ENCODE peak calls at places on chromosomes 2 and 18, in six cellular contexts. E is endothelial cell of umbilical vein, T is IMR-90, S is GM12878, X is fibroblast of pulmonary artery, D is chondrocyte. U is an unnamed sample.

GRCh38 chr2:72933646-72934151 is 16.4 kb downstream of the EMX1 start:
- DNase-seq in E (no peak), T (no peak), S (no peak), X (no peak), D (peak), U (no peak)

GRCh38 chr2:192236136-192236535 is 41.4 kb upstream of the TMEFF2 start:
- DNase-seq in E (no peak), T (peak), S (no peak), X (peak), D (no peak), U (no peak)

GRCh38 chr2:66846887-66847286 is 412.0 kb downstream of the MEIS1 start:
- DNase-seq in E (no peak), T (no peak), S (no peak), X (no peak), D (no peak), U (no peak)

GRCh38 chr2:201191132-201191875 is 8.4 kb downstream of the CASP10 start:
- DNase-seq in E (peak), T (no peak), S (peak), X (peak), D (no peak), U (no peak)

GRCh38 chr2:111944536-111945210 is 46.3 kb downstream of the MERTK start:
- DNase-seq in E (no peak), T (no peak), S (no peak), X (no peak), D (no peak), U (no peak)

GRCh38 chr2:135004005-135004746 is 43.1 kb downstream of the MAP3K19 start:
- DNase-seq in E (peak), T (peak), S (peak), X (peak), D (no peak), U (peak)

GRCh38 chr2:234165421-234165820 is 114.9 kb downstream of the SPP2 start:
- DNase-seq in E (no peak), T (peak), S (no peak), X (peak), D (no peak), U (no peak)

GRCh38 chr2:119227346-119227745 is 3.7 kb downstream of the STEAP3 start:
- DNase-seq in E (no peak), T (no peak), S (no peak), X (no peak), D (no peak), U (no peak)

GRCh38 chr18:23188391-23188790 is 53.1 kb downstream of the CABLES1 start:
- DNase-seq in E (no peak), T (no peak), S (no peak), X (no peak), D (no peak), U (no peak)

GRCh38 chr2:16092861-16093638 is 152.7 kb downstream of the MYCN start:
- DNase-seq in E (no peak), T (no peak), S (no peak), X (no peak), D (no peak), U (no peak)

GRCh38 chr2:227796044-227796780 is 17.4 kb upstream of the CCL20 start:
- DNase-seq in E (no peak), T (no peak), S (no peak), X (no peak), D (no peak), U (peak)

GRCh38 chr18:32553174-32553573 is 82.5 kb upstream of the GAREM1 start:
- DNase-seq in E (no peak), T (no peak), S (no peak), X (peak), D (no peak), U (no peak)

GRCh38 chr2:204389122-204389521 is 156.2 kb upstream of the PARD3B start:
- DNase-seq in E (no peak), T (no peak), S (no peak), X (no peak), D (no peak), U (no peak)

GRCh38 chr18:59718108-59719057 is 21.2 kb upstream of the CCBE1 start:
- DNase-seq in E (peak), T (peak), S (no peak), X (peak), D (no peak), U (peak)

GRCh38 chr18:62165583-62165982 is 21.3 kb downstream of the PIGN start:
- DNase-seq in E (no peak), T (no peak), S (no peak), X (no peak), D (no peak), U (no peak)

GRCh38 chr2:130728007-130728454 is 839 bp upstream of the GPR148 start:
- DNase-seq in E (no peak), T (no peak), S (no peak), X (peak), D (no peak), U (no peak)

GRCh38 chr2:96934831-96935545 is 51.4 kb downstream of the FAM178B start:
- DNase-seq in E (no peak), T (no peak), S (no peak), X (no peak), D (peak), U (no peak)

GRCh38 chr2:62660582-62661262 is 44.8 kb upstream of the EHBP1 start:
- DNase-seq in E (peak), T (peak), S (no peak), X (peak), D (no peak), U (peak)

GRCh38 chr2:226045090-226045489 is 645.6 kb downstream of the NYAP2 start:
- DNase-seq in E (no peak), T (no peak), S (no peak), X (no peak), D (no peak), U (no peak)

GRCh38 chr2:96140941-96141623 is 2.8 kb upstream of the ASTL start:
- DNase-seq in E (no peak), T (no peak), S (no peak), X (no peak), D (peak), U (no peak)

GRCh38 chr18:48031011-48031480 is 100.6 kb upstream of the SMAD2 start:
- DNase-seq in E (peak), T (peak), S (no peak), X (peak), D (peak), U (peak)

GRCh38 chr18:73646772-73647171 is 500.9 kb downstream of the FBXO15 start:
- DNase-seq in E (no peak), T (peak), S (no peak), X (peak), D (no peak), U (peak)

GRCh38 chr2:223076573-223076972 is 24.6 kb downstream of the KCNE4 start:
- DNase-seq in E (no peak), T (peak), S (no peak), X (peak), D (no peak), U (peak)

GRCh38 chr18:51523671-51524070 is 326.2 kb upstream of the MEX3C start:
- DNase-seq in E (no peak), T (no peak), S (no peak), X (no peak), D (no peak), U (no peak)

GRCh38 chr2:201057089-201057499 is 14.4 kb downstream of the HYCC2 start:
- DNase-seq in E (no peak), T (peak), S (no peak), X (peak), D (no peak), U (no peak)

GRCh38 chr2:146701183-146701582 is 1143.6 kb upstream of the ACVR2A start:
- DNase-seq in E (no peak), T (no peak), S (no peak), X (peak), D (no peak), U (peak)

GRCh38 chr2:127187831-127188230 is 32.3 kb downstream of the CYP27C1 start:
- DNase-seq in E (no peak), T (no peak), S (no peak), X (no peak), D (no peak), U (no peak)
- TF ChIP-seq CTCF in E (no peak), T (no peak), S (no peak), X (no peak), D (no peak), U (no peak)

GRCh38 chr2:215423234-215423633 is 12.6 kb downstream of the FN1 start:
- DNase-seq in E (peak), T (no peak), S (no peak), X (peak), D (no peak), U (no peak)
- TF ChIP-seq CTCF in E (no peak), T (no peak), S (no peak), X (no peak), D (no peak), U (no peak)

GRCh38 chr2:71453404-71454220 is at the start of gene DYSF:
- DNase-seq in E (no peak), T (peak), S (no peak), X (peak), D (no peak), U (peak)

GRCh38 chr2:71454221-71455010 is 1.1 kb downstream of the DYSF start:
- DNase-seq in E (no peak), T (no peak), S (no peak), X (no peak), D (no peak), U (no peak)

GRCh38 chr2:71456617-71457016 is 3.3 kb downstream of the DYSF start:
- DNase-seq in E (no peak), T (no peak), S (no peak), X (no peak), D (no peak), U (no peak)

GRCh38 chr2:71455741-71456569 is 2.6 kb downstream of the DYSF start:
- DNase-seq in E (peak), T (no peak), S (no peak), X (no peak), D (no peak), U (no peak)

GRCh38 chr2:71455011-71455740 is 1.8 kb downstream of the DYSF start:
- DNase-seq in E (peak), T (no peak), S (no peak), X (no peak), D (no peak), U (no peak)
- TF ChIP-seq CTCF in E (peak), T (no peak), S (no peak), X (no peak), D (peak), U (no peak)

GRCh38 chr18:34522627-34523026 is 187.5 kb upstream of the DTNA start:
- DNase-seq in E (peak), T (no peak), S (no peak), X (peak), D (no peak), U (no peak)
- TF ChIP-seq CTCF in E (no peak), T (no peak), S (no peak), X (no peak), D (no peak), U (no peak)

GRCh38 chr2:21228041-21228895 is 104.5 kb downstream of the TDRD15 start:
- DNase-seq in E (no peak), T (no peak), S (no peak), X (no peak), D (no peak), U (no peak)
- TF ChIP-seq CTCF in E (no peak), T (no peak), S (no peak), X (no peak), D (no peak), U (no peak)